ENCODE peak calls at places on chromosomes 16 and 17, in six cellular contexts. J, L, U, M, E and I are unnamed samples.

GRCh38 chr17:30236807-30237206 is 1.3 kb upstream of the SLC6A4 start:
- DNase-seq in J (no peak), L (peak; percentile 51), U (peak; percentile 66), M (peak; percentile 82), E (peak; percentile 69), I (peak; percentile 89)

GRCh38 chr17:37605813-37606505 is 3.3 kb downstream of the SYNRG start:
- DNase-seq in J (no peak), L (no peak), U (peak; percentile 26), M (no peak), E (no peak), I (no peak)

GRCh38 chr17:16446338-16446983 is 31.1 kb downstream of the TRPV2 start:
- DNase-seq in J (no peak), L (no peak), U (no peak), M (no peak), E (no peak), I (no peak)

GRCh38 chr17:15973016-15973415 is 26.5 kb downstream of the ZSWIM7 start:
- DNase-seq in J (no peak), L (no peak), U (no peak), M (no peak), E (no peak), I (peak; percentile 15)

GRCh38 chr17:77897741-77898301 is 60.7 kb upstream of the TNRC6C start:
- DNase-seq in J (no peak), L (no peak), U (no peak), M (no peak), E (no peak), I (no peak)

GRCh38 chr16:86455116-86455515 is 55.2 kb upstream of the FOXF1 start:
- DNase-seq in J (no peak), L (no peak), U (no peak), M (no peak), E (no peak), I (no peak)

GRCh38 chr16:68994324-68994723 is 111.1 kb upstream of the HAS3 start:
- DNase-seq in J (no peak), L (no peak), U (no peak), M (no peak), E (no peak), I (no peak)

GRCh38 chr16:57590654-57591085 is 37.8 kb upstream of the ADGRG1 start:
- DNase-seq in J (no peak), L (no peak), U (no peak), M (no peak), E (no peak), I (no peak)

GRCh38 chr16:23905027-23905426 is 69.2 kb downstream of the PRKCB start:
- DNase-seq in J (no peak), L (no peak), U (peak; percentile 21), M (no peak), E (no peak), I (peak; percentile 36)

GRCh38 chr16:73047536-73048291 is at the start of gene ZFHX3:
- DNase-seq in J (peak; percentile 67), L (peak; percentile 82), U (peak; percentile 79), M (peak; percentile 87), E (peak; percentile 88), I (peak; percentile 85)

GRCh38 chr17:63841350-63842172 is 924 bp downstream of the SMARCD2 start:
- DNase-seq in J (peak; percentile 60), L (peak; percentile 72), U (peak; percentile 65), M (peak; percentile 83), E (peak; percentile 65), I (peak; percentile 59)

GRCh38 chr17:67281736-67282135 is 36.7 kb upstream of the HELZ start:
- DNase-seq in J (no peak), L (no peak), U (no peak), M (no peak), E (no peak), I (no peak)

GRCh38 chr17:1222321-1222720 is 42.5 kb upstream of the ABR start:
- DNase-seq in J (no peak), L (no peak), U (no peak), M (no peak), E (no peak), I (no peak)

GRCh38 chr17:44307387-44308186 is 814 bp upstream of the RUNDC3A start:
- DNase-seq in J (no peak), L (peak; percentile 51), U (peak; percentile 25), M (no peak), E (peak; percentile 60), I (no peak)

GRCh38 chr16:17606460-17606859 is 135.7 kb upstream of the XYLT1 start:
- DNase-seq in J (no peak), L (no peak), U (no peak), M (no peak), E (no peak), I (no peak)

DNA sequence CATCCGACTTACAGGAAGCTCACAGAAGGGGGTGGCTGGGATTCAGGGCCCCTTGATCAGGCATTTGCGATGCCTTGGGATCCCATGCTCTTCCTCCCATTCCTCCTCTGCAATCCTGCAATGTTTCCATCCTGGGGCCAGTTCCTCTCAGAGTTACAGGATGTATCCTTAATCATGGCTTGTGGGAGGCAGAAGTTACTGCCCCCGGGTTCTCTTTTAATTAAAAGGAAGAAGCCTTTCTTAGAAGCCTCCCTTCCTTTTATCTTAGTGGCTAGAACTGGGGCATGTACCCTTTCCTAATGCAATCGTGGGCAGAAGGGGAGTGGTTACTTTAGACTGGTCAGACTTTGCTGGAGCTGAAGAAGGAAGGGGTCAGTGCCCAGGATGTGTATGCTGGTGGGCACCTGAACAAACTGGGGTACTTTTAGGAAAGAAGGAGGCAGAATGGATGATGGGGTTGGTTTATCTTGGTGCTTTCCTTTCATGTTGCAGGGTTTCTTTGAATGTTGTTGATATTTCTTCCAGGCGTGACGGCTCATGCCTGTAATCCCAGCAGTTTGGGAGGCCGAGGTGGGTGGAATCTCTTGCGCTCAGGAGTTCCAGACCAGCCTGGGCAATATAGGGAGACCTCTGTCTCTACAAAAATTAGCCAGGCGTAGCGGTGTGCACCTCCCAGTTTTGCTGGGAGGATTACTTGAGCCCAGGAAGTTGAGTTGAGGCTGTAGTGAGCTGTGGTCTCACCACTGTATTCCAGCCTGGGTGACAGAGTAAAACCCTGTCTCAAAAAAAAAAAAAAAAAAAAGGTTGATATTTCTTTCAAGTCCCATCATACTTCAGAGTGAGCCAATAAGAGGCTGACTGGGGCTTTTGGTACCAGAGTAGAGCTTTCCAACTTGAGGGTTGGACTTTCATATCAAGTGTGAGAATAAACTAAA is 13.2 kb upstream of the SPN start:
- DNase-seq in J (no peak), L (no peak), U (no peak), M (no peak), E (no peak), I (no peak)
- H3K9me3 ChIP-seq in J (no peaks in the 10 kb centered on the region), L (no peaks in the 10 kb centered on the region), U (no peaks in the 10 kb centered on the region), M (no peaks in the 10 kb centered on the region), E (no peaks in the 10 kb centered on the region), I (no peaks in the 10 kb centered on the region)

GRCh38 chr17:76260669-76261068 is 4.5 kb upstream of the UBALD2 start:
- DNase-seq in J (no peak), L (no peak), U (no peak), M (no peak), E (no peak), I (no peak)

GRCh38 chr17:76263896-76264295 is 1.3 kb upstream of the UBALD2 start:
- DNase-seq in J (no peak), L (no peak), U (no peak), M (no peak), E (no peak), I (no peak)

GRCh38 chr17:76260220-76260619 is 4.9 kb upstream of the UBALD2 start:
- DNase-seq in J (no peak), L (no peak), U (no peak), M (no peak), E (no peak), I (peak; percentile 7)

GRCh38 chr17:76262732-76263344 is 2.3 kb upstream of the UBALD2 start:
- DNase-seq in J (no peak), L (no peak), U (peak; percentile 84), M (no peak), E (peak; percentile 88), I (peak; percentile 82)

GRCh38 chr17:76261421-76262215 is 3.5 kb upstream of the UBALD2 start:
- DNase-seq in J (no peak), L (no peak), U (no peak), M (no peak), E (no peak), I (peak; percentile 30)
- H3K4me1 ChIP-seq in J (peaks cover under 1% of the 10 kb centered on the region), L (peaks cover 23% of the 10 kb centered on the region), U (peaks cover 64% of the 10 kb centered on the region), M (peaks cover 3% of the 10 kb centered on the region), E (peaks cover 74% of the 10 kb centered on the region), I (peaks cover 21% of the 10 kb centered on the region)

DNA sequence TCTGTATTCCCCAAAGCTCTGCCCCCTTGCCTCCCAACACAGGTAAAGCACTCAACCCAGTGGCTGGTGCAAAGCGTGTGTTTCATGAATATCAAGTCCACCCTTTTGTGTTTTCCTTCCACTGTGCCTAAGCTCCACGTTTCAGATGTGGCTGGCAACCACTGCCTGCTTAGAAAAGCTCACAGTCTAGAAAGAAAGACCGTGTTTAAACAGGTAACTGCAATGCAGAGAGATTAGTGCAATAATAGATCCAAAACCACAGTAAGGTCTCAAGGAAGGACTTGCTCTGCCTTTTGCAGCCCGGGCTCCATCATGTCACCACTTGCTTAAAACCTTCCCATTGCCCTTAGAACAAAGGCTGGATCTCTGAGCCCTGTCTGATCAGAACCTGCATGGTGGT is 240.2 kb upstream of the C16orf82 start:
- DNase-seq in J (no peak), L (no peak), U (no peak), M (no peak), E (no peak), I (no peak)
- H3K9me3 ChIP-seq in J (no peaks in the 10 kb centered on the region), L (no peaks in the 10 kb centered on the region), U (no peaks in the 10 kb centered on the region), M (no peaks in the 10 kb centered on the region), E (no peaks in the 10 kb centered on the region), I (no peaks in the 10 kb centered on the region)

DNA sequence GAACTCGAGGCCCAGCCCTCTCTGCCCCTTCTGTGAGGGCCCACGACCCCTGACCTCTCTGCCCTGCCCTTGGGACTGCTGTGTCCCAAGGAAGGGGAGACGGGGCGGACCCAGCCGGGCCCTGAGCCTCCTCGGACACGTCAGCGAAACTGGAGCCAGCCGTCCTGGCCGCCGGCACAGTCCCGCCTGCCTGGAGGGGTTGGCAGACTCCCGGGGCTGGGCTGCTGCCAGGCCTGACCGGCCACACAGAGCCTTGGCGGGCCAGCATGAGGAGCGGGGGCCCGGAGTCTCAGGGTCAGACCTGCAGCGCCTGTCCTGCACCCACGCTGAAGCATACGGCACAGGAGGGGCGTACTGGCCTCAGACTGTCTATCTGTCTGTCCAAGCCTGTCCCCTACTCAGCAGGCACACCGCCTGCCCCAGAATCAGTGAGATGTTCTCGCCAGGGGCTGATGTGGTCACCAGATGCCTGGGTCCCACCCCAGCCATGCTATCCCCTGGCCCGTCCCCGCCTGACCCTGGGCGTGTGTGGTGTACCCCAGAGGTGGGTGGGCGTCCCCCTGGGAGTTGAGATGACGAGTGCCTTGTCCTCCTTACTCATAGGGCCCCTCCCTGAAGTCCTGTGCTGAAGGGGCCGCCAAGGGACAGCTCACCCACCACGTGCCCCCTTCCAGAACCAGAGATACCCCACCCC is 4.6 kb downstream of the VASN start:
- DNase-seq in J (peak; percentile 71), L (peak; percentile 95), U (peak; percentile 76), M (peak; percentile 95), E (peak; percentile 96), I (peak; percentile 88)
- H3K4me1 ChIP-seq in J (peaks cover 30% of the 10 kb centered on the region), L (peaks cover 74% of the 10 kb centered on the region), U (peaks cover 44% of the 10 kb centered on the region), M (peaks cover 45% of the 10 kb centered on the region), E (peaks cover 71% of the 10 kb centered on the region), I (peaks cover 79% of the 10 kb centered on the region)

GRCh38 chr17:53462393-53462811 is 360.3 kb upstream of the KIF2B start:
- DNase-seq in J (no peak), L (no peak), U (no peak), M (no peak), E (no peak), I (no peak)
- H3K9me3 ChIP-seq in J (peaks cover 6% of the 10 kb centered on the region), L (peaks cover 10% of the 10 kb centered on the region), U (no peaks in the 10 kb centered on the region), M (no peaks in the 10 kb centered on the region), E (no peaks in the 10 kb centered on the region), I (peaks cover 20% of the 10 kb centered on the region)